ENCODE peak calls at places on chromosome 20, in seven cellular contexts. X is PC-3, D is tibial nerve, T is SK-N-SH, W is AG04450, H is bronchial epithelial cell, G is fibroblast of mammary gland. I is an unnamed sample.

GRCh38 chr20:17902531-17903083 is 66.0 kb downstream of the SNX5 start:
- DNase-seq in X (no peak), D (no peak), T (no peak), W (no peak), H (no peak), G (no peak), I (no peak)

GRCh38 chr20:11432407-11432806 is 485.3 kb upstream of the BTBD3 start:
- DNase-seq in X (peak), D (no peak), T (no peak), W (peak), H (peak), G (peak), I (no peak)

GRCh38 chr20:34771680-34772081 is 53.8 kb downstream of the NCOA6 start:
- DNase-seq in X (no peak), D (no peak), T (no peak), W (no peak), H (no peak), G (peak), I (no peak)

GRCh38 chr20:44208770-44209169 is 1.8 kb downstream of the OSER1 start:
- DNase-seq in X (peak), D (no peak), T (no peak), W (no peak), H (no peak), G (peak), I (no peak)

GRCh38 chr20:19928379-19929360 is 88.5 kb upstream of the NAA20 start:
- DNase-seq in X (no peak), D (no peak), T (no peak), W (no peak), H (peak), G (no peak), I (no peak)

GRCh38 chr20:51354769-51355319 is 187.7 kb downstream of the NFATC2 start:
- DNase-seq in X (peak), D (no peak), T (no peak), W (no peak), H (no peak), G (peak), I (no peak)

GRCh38 chr20:47821481-47822100 is 36.3 kb upstream of the SULF2 start:
- DNase-seq in X (peak), D (no peak), T (no peak), W (no peak), H (peak), G (no peak), I (no peak)

GRCh38 chr20:44714701-44715494 is at the start of gene CCN5:
- DNase-seq in X (peak), D (peak), T (peak), W (no peak), H (peak), G (peak), I (no peak)

GRCh38 chr20:41231136-41231535 is 86.4 kb downstream of the ZHX3 start:
- DNase-seq in X (no peak), D (no peak), T (no peak), W (no peak), H (no peak), G (no peak), I (no peak)

GRCh38 chr20:63000958-63001357 is 5.8 kb downstream of the BHLHE23 start:
- DNase-seq in X (no peak), D (no peak), T (no peak), W (no peak), H (no peak), G (no peak), I (no peak)

DNA sequence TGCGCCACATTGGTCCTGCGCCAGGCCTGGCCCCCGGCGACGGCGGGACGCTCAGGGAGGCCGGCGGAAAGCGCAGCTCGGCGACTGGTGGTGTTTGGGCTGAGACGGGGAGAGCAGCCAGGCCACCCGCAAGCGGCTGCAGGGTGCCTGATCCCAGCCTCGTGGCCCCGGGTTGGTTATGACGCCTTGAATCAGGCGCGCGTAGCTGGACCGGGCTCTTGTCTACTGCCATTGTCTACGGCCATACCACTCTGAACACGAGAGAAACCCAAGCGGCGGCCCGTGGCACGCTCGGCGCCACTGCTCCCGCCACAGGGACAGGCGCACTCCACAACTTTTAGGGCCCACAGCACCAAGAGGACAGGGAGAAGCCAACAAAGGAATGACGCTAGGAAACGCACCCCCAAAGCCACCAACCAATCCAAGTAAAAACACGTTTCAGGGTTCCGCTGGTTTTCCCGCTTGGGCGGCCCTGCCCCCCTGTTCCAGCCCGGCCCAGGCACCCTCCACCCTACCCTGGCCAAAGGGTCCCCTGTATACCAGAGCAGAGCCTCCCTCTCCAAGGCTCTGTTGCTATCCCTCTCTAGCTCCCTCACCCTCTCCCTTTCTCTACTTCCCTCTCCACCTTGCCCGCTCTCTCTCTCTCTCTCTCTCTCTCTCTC is 1849.3 kb upstream of the DEFB115 start:
- DNase-seq in X (no peak), D (no peak), T (peak), W (no peak), H (no peak), G (no peak), I (no peak)
- H3K4me3 ChIP-seq in X (no peak), D (no peak), T (no peak), W (no peak), H (no peak), G (no peak), I (no peak)

DNA sequence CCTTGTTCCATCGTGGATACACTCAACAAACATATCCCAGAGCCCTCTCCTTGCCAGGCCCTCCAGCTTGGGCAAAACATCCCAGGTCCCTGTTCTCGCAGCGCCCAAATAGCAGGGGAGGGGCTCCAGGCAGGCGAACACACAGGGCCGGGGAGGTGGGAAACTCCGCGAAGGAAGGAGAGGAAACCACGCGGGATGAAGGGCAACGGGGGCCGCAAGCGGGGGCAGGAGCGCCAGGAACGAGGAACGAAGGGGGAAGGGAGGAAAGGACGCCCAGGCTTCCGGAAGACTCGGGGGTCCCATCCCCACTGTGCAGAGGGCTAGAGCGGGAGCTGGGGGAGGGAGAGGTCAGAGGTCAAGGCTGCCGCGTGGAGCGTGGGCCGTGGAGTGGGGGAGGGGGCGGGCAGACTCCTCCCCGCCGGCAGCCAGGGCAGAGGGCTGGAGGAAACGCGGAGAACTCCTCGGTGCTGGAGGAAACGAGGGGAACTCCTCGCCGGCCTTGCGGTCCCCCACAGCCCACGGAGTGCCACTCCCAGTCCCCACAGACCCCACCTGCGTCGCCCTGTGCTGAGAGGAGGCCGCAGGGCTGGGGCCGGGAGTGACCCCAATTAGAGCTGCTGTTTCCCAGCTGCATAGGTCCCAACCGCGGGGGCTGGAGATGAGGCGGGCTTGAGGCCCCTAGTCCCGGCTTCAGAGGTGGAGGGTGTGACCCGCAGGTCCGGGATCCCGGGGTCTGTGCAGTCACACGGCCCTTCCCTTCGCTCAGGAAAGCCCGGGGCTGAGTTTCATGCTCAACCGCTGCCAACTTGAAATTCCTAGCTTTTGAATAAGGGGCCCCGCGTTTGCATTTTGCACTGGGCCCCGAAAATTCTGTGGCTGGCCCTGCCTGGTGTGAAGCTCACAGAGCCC is 1.2 kb upstream of the RBM38 start:
- DNase-seq in X (no peak), D (no peak), T (no peak), W (no peak), H (no peak), G (no peak), I (no peak)
- H3K4me3 ChIP-seq in X (peak), D (peak), T (no peak), W (no peak), H (peak), G (peak), I (no peak)

GRCh38 chr20:58570181-58570859 is 55.1 kb upstream of the APCDD1L start:
- DNase-seq in X (no peak), D (no peak), T (peak), W (no peak), H (no peak), G (peak), I (no peak)

GRCh38 chr20:58573257-58573656 is 58.1 kb upstream of the APCDD1L start:
- DNase-seq in X (no peak), D (no peak), T (no peak), W (no peak), H (no peak), G (no peak), I (no peak)

GRCh38 chr20:58569211-58570125 is 54.3 kb upstream of the APCDD1L start:
- DNase-seq in X (no peak), D (no peak), T (no peak), W (no peak), H (peak), G (no peak), I (no peak)

GRCh38 chr20:58571942-58572666 is 56.9 kb upstream of the APCDD1L start:
- DNase-seq in X (peak), D (no peak), T (no peak), W (peak), H (no peak), G (no peak), I (no peak)

DNA sequence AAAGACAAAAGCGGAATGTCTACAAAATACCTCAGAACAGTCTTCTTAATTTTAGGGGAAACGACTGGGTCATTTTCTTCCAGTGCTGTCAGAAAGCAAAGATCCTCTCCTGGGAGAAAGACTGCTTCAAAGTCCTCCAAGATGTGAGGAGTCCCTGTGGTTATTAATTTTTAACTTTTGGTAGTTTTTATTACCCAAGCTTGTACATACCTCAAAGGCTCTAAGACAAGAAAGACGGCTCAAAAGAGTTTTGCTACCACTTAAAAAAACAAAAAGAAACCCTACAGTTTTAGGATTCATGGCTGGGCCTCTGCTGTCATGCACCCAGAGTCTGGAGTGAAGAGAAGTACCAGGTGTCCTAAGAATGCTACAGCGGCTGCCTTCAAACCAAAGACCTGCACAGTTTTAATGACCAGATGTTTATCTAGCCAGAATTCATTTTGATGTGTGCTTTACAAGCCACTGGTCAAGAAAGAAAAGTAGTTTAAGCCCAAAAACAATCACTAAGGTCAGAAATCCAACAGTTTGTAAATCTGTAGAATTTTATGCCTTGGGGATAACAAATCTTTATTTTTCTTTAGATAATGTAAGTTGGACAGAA is 56.2 kb upstream of the APCDD1L start:
- DNase-seq in X (no peak), D (no peak), T (no peak), W (no peak), H (no peak), G (no peak), I (no peak)
- H3K4me3 ChIP-seq in X (no peak), D (no peak), T (no peak), W (no peak), H (no peak), G (no peak), I (no peak)

GRCh38 chr20:61613885-61614284 is 361.8 kb downstream of the CDH4 start:
- DNase-seq in X (no peak), D (no peak), T (no peak), W (no peak), H (no peak), G (no peak), I (no peak)

GRCh38 chr20:61608275-61609085 is 356.4 kb downstream of the CDH4 start:
- DNase-seq in X (peak), D (no peak), T (no peak), W (no peak), H (no peak), G (peak), I (no peak)

GRCh38 chr20:61609461-61609860 is 357.4 kb downstream of the CDH4 start:
- DNase-seq in X (no peak), D (no peak), T (no peak), W (no peak), H (no peak), G (no peak), I (no peak)

GRCh38 chr20:61614311-61615100 is 362.4 kb downstream of the CDH4 start:
- DNase-seq in X (no peak), D (no peak), T (no peak), W (no peak), H (no peak), G (no peak), I (no peak)

DNA sequence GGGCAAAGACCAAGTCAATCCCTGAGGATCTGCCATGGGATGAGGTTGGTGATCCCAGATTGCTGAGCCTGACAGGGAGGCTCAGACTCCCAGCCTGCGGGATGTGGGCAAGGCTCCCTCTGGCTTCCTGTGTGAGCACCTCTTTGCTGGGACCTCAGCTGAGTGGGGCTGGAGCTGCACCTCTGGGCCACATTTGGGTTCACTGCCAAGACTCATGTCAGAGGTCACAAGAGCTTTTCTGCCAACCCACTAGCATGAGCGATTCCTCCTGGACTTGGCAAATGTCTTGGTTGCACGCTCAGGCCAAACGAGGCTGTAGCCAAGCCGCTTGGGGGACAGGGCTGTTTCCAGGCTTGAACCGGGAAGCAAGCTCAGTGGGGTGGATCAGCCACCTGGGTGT is 359.3 kb downstream of the CDH4 start:
- DNase-seq in X (no peak), D (no peak), T (no peak), W (no peak), H (no peak), G (no peak), I (no peak)
- H3K4me3 ChIP-seq in X (no peak), D (no peak), T (no peak), W (no peak), H (no peak), G (no peak), I (no peak)

GRCh38 chr20:22470620-22471026 is 113.7 kb downstream of the FOXA2 start:
- DNase-seq in X (no peak), D (no peak), T (no peak), W (no peak), H (no peak), G (no peak), I (no peak)
- H3K4me3 ChIP-seq in X (no peak), D (no peak), T (no peak), W (no peak), H (no peak), G (no peak), I (no peak)

GRCh38 chr20:3405139-3405538 is 2.3 kb downstream of the DNAAF9 start:
- DNase-seq in X (no peak), D (no peak), T (no peak), W (no peak), H (peak), G (no peak), I (no peak)
- H3K4me3 ChIP-seq in X (no peak), D (no peak), T (no peak), W (peak), H (peak), G (no peak), I (no peak)

GRCh38 chr20:23341073-23341472 is 9.5 kb upstream of the NXT1 start:
- DNase-seq in X (no peak), D (no peak), T (no peak), W (no peak), H (no peak), G (no peak), I (no peak)

GRCh38 chr20:23336476-23336875 is 14.1 kb upstream of the NXT1 start:
- DNase-seq in X (no peak), D (no peak), T (no peak), W (no peak), H (no peak), G (no peak), I (no peak)

GRCh38 chr20:23343590-23343989 is 7.0 kb upstream of the NXT1 start:
- DNase-seq in X (no peak), D (no peak), T (no peak), W (no peak), H (no peak), G (no peak), I (no peak)

GRCh38 chr20:23340524-23340923 is 10.1 kb upstream of the NXT1 start:
- DNase-seq in X (peak), D (peak), T (peak), W (no peak), H (peak), G (peak), I (peak)

DNA sequence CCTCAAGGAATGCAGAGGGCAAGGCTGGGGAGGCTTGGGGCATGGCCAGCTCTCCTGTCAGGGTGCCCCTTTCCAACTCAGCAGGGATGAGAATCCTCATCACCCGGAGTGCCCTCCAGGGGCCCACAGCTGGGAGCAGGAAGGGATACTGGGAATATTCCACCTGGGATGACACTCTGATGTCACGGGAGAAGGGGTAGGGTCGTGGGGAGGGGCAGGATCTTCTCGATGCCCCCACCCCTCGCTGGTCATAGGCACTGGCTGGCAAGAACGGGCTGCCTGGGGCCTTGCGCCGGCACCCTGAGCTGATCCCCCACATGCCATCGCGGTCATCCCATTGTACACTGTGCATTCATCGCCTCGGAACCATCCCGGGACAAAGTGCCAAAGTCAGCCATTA is 10.6 kb upstream of the NXT1 start:
- DNase-seq in X (no peak), D (no peak), T (no peak), W (no peak), H (no peak), G (no peak), I (no peak)
- H3K4me3 ChIP-seq in X (no peak), D (no peak), T (no peak), W (no peak), H (no peak), G (no peak), I (no peak)

GRCh38 chr20:6122873-6123649 is at the start of gene FERMT1:
- DNase-seq in X (peak), D (no peak), T (peak), W (no peak), H (peak), G (peak), I (no peak)
- H3K4me3 ChIP-seq in X (peak), D (peak), T (peak), W (peak), H (peak), G (peak), I (no peak)

GRCh38 chr20:38726849-38727601 is 2.7 kb downstream of the SLC32A1 start:
- DNase-seq in X (no peak), D (no peak), T (peak), W (no peak), H (no peak), G (peak), I (no peak)

GRCh38 chr20:38728237-38728761 is 4.0 kb downstream of the SLC32A1 start:
- DNase-seq in X (no peak), D (no peak), T (peak), W (no peak), H (no peak), G (no peak), I (no peak)

GRCh38 chr20:38725959-38726848 is 1.9 kb downstream of the SLC32A1 start:
- DNase-seq in X (peak), D (no peak), T (peak), W (no peak), H (no peak), G (peak), I (no peak)

GRCh38 chr20:38728911-38729642 is 4.8 kb downstream of the SLC32A1 start:
- DNase-seq in X (no peak), D (no peak), T (peak), W (no peak), H (no peak), G (no peak), I (peak)

DNA sequence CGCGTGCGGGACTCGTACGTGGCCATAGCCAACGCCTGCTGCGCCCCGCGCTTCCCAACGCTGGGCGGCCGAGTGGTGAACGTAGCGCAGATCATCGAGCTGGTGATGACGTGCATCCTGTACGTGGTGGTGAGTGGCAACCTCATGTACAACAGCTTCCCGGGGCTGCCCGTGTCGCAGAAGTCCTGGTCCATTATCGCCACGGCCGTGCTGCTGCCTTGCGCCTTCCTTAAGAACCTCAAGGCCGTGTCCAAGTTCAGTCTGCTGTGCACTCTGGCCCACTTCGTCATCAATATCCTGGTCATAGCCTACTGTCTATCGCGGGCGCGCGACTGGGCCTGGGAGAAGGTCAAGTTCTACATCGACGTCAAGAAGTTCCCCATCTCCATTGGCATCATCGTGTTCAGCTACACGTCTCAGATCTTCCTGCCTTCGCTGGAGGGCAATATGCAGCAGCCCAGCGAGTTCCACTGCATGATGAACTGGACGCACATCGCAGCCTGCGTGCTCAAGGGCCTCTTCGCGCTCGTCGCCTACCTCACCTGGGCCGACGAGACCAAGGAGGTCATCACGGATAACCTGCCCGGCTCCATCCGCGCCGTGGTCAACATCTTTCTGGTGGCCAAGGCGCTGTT is 3.4 kb downstream of the SLC32A1 start:
- DNase-seq in X (no peak), D (no peak), T (no peak), W (no peak), H (no peak), G (no peak), I (no peak)
- H3K4me3 ChIP-seq in X (no peak), D (no peak), T (no peak), W (no peak), H (no peak), G (no peak), I (no peak)

I was measured in Jurkat, Clone E6-1.